ENCODE peak calls at places on chromosomes 3 and 15, in eight cellular contexts. R is activated CD4-positive, alpha-beta T cell treated with anti-CD3 and anti-CD28 coated beads, Interleukin-2, amount 10 ng/mL, durations not matched to agents 7 days and 5 days; T is A549; O is activated T-helper 1 cell treated with anti-CD3 and anti-CD28 coated beads, Interleukin-2, amount 50 U/mL, for 16 hours; K is ureter; H is effector memory CD4-positive, alpha-beta T cell; P is Calu3; M is AML-193. X is an unnamed sample.

GRCh38 chr3:152348436-152349177 is 79.9 kb downstream of the MBNL1 start:
- DNase-seq in R (no peak), T (no peak), O (no peak), K (no peak), H (no peak), P (no peak), M (no peak), X (no peak)

GRCh38 chr3:28267984-28268849 is 26.8 kb downstream of the CMC1 start:
- DNase-seq in R (no peak), T (no peak), O (no peak), K (no peak), H (no peak), P (no peak), M (no peak), X (no peak)

GRCh38 chr3:112364291-112364690 is 31.3 kb downstream of the CD200 start:
- DNase-seq in R (no peak), T (no peak), O (no peak), K (no peak), H (no peak), P (no peak), M (no peak), X (no peak)

GRCh38 chr15:78018968-78019644 is 58.4 kb downstream of the TBC1D2B start:
- DNase-seq in R (peak), T (no peak), O (no peak), K (no peak), H (no peak), P (no peak), M (peak), X (no peak)

GRCh38 chr15:91468861-91469260 is 368.8 kb downstream of the SV2B start:
- DNase-seq in R (no peak), T (no peak), O (no peak), K (no peak), H (no peak), P (no peak), M (no peak), X (no peak)

GRCh38 chr3:16369247-16369646 is 104.2 kb downstream of the OXNAD1 start:
- DNase-seq in R (no peak), T (no peak), O (no peak), K (no peak), H (no peak), P (no peak), M (no peak), X (no peak)

GRCh38 chr3:178966299-178967183 is 105.1 kb downstream of the ZMAT3 start:
- DNase-seq in R (no peak), T (no peak), O (no peak), K (no peak), H (no peak), P (no peak), M (peak), X (no peak)

GRCh38 chr3:129224984-129225393 is 24.4 kb upstream of the COPG1 start:
- DNase-seq in R (peak), T (peak), O (no peak), K (peak), H (no peak), P (peak), M (peak), X (no peak)

GRCh38 chr3:65334045-65334665 is 646.4 kb upstream of the ADAMTS9 start:
- DNase-seq in R (no peak), T (no peak), O (no peak), K (no peak), H (no peak), P (peak), M (peak), X (no peak)

GRCh38 chr3:174219738-174220137 is 639.4 kb upstream of the NAALADL2 start:
- DNase-seq in R (no peak), T (no peak), O (no peak), K (no peak), H (no peak), P (no peak), M (no peak), X (no peak)

GRCh38 chr15:69862540-69862939 is 235.2 kb downstream of the TLE3 start:
- DNase-seq in R (no peak), T (no peak), O (no peak), K (no peak), H (no peak), P (no peak), M (no peak), X (no peak)

GRCh38 chr3:109804697-109805096 is 467.4 kb upstream of the DPPA4 start:
- DNase-seq in R (no peak), T (no peak), O (no peak), K (no peak), H (no peak), P (peak), M (no peak), X (no peak)

GRCh38 chr15:51781506-51781905 is 30.1 kb downstream of the TMOD2 start:
- DNase-seq in R (no peak), T (no peak), O (no peak), K (no peak), H (no peak), P (no peak), M (no peak), X (no peak)

GRCh38 chr3:16448691-16449090 is 64.8 kb downstream of the RFTN1 start:
- DNase-seq in R (no peak), T (peak), O (no peak), K (peak), H (no peak), P (no peak), M (no peak), X (no peak)